ENCODE peak calls at places on chromosome 16, in five cellular contexts. Q is psoas muscle, B is gastrocnemius medialis, D is heart left ventricle, A is endodermal cell. M is an unnamed sample. For H3K9me3 and H3K4me1, the result is how much of the 10 kb centered on the place peaks cover.

GRCh38 chr16:80665356-80665755 is 124.6 kb downstream of the DYNLRB2 start:
- DNase-seq in Q (no peak), B (no peak), D (no peak), A (no peak), M (no peak)

GRCh38 chr16:31029272-31029671 is 4.1 kb upstream of the STX4 start:
- DNase-seq in Q (no peak), B (no peak), D (no peak), A (no peak), M (no peak)

GRCh38 chr16:1125471-1125870 is 27.4 kb upstream of the CACNA1H start:
- DNase-seq in Q (no peak), B (no peak), D (no peak), A (no peak), M (no peak)

GRCh38 chr16:89123001-89123830 is 29.6 kb downstream of the ACSF3 start:
- DNase-seq in Q (peak), B (no peak), D (peak), A (no peak), M (no peak)

GRCh38 chr16:88421871-88422433 is 31.1 kb upstream of the ZFPM1 start:
- DNase-seq in Q (no peak), B (no peak), D (no peak), A (no peak), M (no peak)

GRCh38 chr16:3007059-3007956 is 5.4 kb upstream of the CLDN9 start:
- DNase-seq in Q (no peak), B (no peak), D (no peak), A (peak), M (no peak)

GRCh38 chr16:87851141-87851587 is 18.1 kb downstream of the SLC7A5 start:
- DNase-seq in Q (no peak), B (no peak), D (no peak), A (no peak), M (no peak)

GRCh38 chr16:1167276-1168107 is 14.6 kb downstream of the CACNA1H start:
- DNase-seq in Q (no peak), B (no peak), D (no peak), A (no peak), M (no peak)

GRCh38 chr16:68270353-68270752 is 6.0 kb downstream of the SLC7A6 start:
- DNase-seq in Q (no peak), B (no peak), D (no peak), A (no peak), M (no peak)

GRCh38 chr16:19844945-19845641 is 39.6 kb downstream of the GPRC5B start:
- DNase-seq in Q (no peak), B (peak), D (no peak), A (no peak), M (no peak)

GRCh38 chr16:70747703-70748631 is 53.0 kb downstream of the VAC14 start:
- DNase-seq in Q (peak), B (no peak), D (peak), A (no peak), M (peak)

GRCh38 chr16:9061358-9061813 is 30.1 kb upstream of the HAPSTR1 start:
- DNase-seq in Q (no peak), B (peak), D (no peak), A (no peak), M (no peak)

GRCh38 chr16:19410435-19411153 is 7.1 kb upstream of the TMC5 start:
- DNase-seq in Q (no peak), B (no peak), D (no peak), A (peak), M (peak)

GRCh38 chr16:67255553-67256030 is 6.8 kb downstream of the SLC9A5 start:
- DNase-seq in Q (peak), B (no peak), D (no peak), A (no peak), M (no peak)

GRCh38 chr16:69199382-69199781 is 12.4 kb downstream of the SNTB2 start:
- DNase-seq in Q (peak), B (peak), D (no peak), A (no peak), M (no peak)

GRCh38 chr16:24668481-24669001 is 60.9 kb upstream of the TNRC6A start:
- DNase-seq in Q (peak), B (no peak), D (no peak), A (no peak), M (no peak)

GRCh38 chr16:84471966-84472365 is 32.5 kb downstream of the MEAK7 start:
- DNase-seq in Q (no peak), B (no peak), D (no peak), A (no peak), M (no peak)

GRCh38 chr16:57245472-57246113 is 534 bp downstream of the ARL2BP start:
- DNase-seq in Q (peak), B (no peak), D (peak), A (no peak), M (peak)

GRCh38 chr16:50671644-50672260 is 9.4 kb downstream of the SNX20 start:
- DNase-seq in Q (no peak), B (no peak), D (no peak), A (peak), M (no peak)

GRCh38 chr16:4327386-4327781 is 11.5 kb downstream of the GLIS2 start:
- DNase-seq in Q (no peak), B (no peak), D (no peak), A (peak), M (peak)
- H3K9me3 ChIP-seq in Q (under half), B (under half), D (under half), A (under half), M (under half)

DNA sequence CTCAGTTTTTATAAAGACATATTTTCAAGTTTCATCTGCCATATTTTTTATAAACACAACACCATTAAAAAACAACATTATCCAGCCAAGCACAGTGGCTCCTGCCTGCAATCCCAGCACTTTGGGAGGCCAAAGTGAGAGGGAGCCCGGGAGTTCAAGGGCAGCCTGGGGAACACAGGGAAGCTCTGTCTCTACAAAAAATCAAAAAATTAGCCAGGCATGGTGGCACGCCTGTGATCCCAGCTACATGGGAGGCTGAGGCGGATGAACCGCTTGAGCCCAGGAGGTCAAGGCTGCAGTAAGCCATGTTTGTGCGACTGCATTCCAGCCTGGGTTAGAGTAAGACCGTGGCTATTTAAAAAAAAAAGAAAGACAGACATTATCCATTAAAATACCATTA is 17.2 kb upstream of the NTAN1 start:
- DNase-seq in Q (no peak), B (no peak), D (no peak), A (no peak), M (no peak)
- H3K4me3 ChIP-seq in Q (no peak), B (no peak), D (no peak), A (no peak), M (no peak)

GRCh38 chr16:29028457-29029167 is 43.8 kb downstream of the LAT start:
- DNase-seq in Q (no peak), B (no peak), D (no peak), A (peak), M (no peak)
- H3K4me1 ChIP-seq in Q (under half), B (under half), D (under half), A (under half), M (under half)

DNA sequence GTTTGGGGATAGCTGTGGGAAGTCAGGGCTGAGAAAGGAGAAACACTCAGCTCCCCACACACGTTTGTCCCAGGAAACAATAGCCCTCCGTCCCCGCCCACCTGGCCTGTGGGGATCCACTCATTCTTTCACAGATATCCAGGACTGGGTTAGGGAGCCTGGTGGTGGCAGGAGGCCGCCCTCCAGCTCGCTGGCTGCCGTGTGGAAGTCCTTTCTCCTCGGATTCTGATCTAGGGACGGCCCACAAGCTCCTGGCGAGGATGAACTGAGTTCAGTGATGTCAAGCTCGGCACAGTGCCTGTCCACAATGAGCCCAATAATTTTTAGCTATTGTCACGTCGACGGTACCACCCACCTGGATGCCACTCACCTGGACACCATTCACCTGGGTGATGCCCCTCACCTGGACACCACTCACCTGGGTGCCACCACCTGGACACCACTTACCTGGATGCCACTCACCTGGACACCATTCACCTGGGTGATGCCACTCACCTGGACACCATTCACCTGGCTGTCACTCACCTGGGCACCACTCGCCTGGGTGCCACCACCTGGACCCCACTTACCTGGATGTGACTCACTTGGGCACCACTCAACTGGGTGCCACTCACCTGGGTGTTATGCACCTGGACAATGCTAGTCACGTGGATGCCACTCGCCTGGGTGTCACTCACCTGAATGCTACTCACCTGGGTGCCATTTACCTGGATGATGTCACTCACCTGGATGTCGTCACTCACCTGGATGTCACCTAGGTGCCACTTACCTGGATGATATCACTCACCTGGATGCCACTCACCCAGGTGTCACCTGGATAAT is 172.5 kb upstream of the FOXF1 start:
- DNase-seq in Q (no peak), B (no peak), D (peak), A (no peak), M (no peak)
- H3K9me3 ChIP-seq in Q (under half), B (under half), D (under half), A (under half), M (under half)

DNA sequence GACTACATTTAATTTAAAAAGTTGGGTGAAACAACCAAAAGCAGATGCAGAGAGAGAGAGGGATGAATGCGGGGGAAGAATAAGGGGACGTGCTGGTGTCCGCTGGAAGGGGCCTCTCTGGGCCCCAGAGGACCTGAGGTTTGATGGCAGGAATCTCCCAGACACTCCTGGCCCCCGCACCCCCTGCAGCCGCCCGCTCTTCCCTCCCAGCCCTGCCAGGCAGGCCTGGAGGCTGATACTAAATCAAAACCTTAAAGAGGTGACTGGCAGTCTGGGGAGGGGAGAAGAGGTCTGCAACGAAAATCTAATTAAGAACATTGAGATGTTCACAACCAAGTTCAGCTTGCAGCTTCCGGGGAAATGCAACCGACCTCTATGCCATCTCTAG is 2.4 kb downstream of the FOXL1 start:
- DNase-seq in Q (no peak), B (no peak), D (no peak), A (no peak), M (no peak)
- H3K4me3 ChIP-seq in Q (no peak), B (no peak), D (no peak), A (no peak), M (no peak)

M was measured in thyroid gland.